ENCODE peak calls at places on chromosome 12, in four cellular contexts. K, P, Q and V are unnamed samples.
A peak's percentile ranks its signal among the peaks of the same experiment; 100 is the strongest.

GRCh38 chr12:1246637-1247036 is 255.6 kb downstream of the ERC1 start:
- DNase-seq in K (no peak), P (no peak), Q (no peak), V (no peak)

GRCh38 chr12:105418232-105418631 is 87.7 kb downstream of the C12orf75 start:
- DNase-seq in K (peak; percentile 66), Q (peak; percentile 89), P (no peak), V (no peak)

GRCh38 chr12:82124711-82125110 is 233.5 kb downstream of the CCDC59 start:
- DNase-seq in Q (no peak), K (no peak), P (no peak), V (no peak)

GRCh38 chr12:6672143-6672542 is 9.2 kb upstream of the ING4 start:
- DNase-seq in P (no peak), K (no peak), Q (no peak), V (no peak)

GRCh38 chr12:131318045-131318685 is 364.5 kb downstream of the ADGRD1 start:
- DNase-seq in Q (no peak), P (no peak), K (no peak), V (no peak)

GRCh38 chr12:59834659-59835474 is 239.0 kb downstream of the SLC16A7 start:
- DNase-seq in Q (peak; percentile 47), P (no peak), K (no peak), V (no peak)

GRCh38 chr12:58533652-58534051 is 386.7 kb downstream of the LRIG3 start:
- DNase-seq in P (no peak), K (no peak), Q (no peak), V (no peak)

GRCh38 chr12:118760623-118761022 is 220.7 kb upstream of the SRRM4 start:
- DNase-seq in Q (no peak), K (no peak), P (no peak), V (no peak)

GRCh38 chr12:90859591-90859990 is 95.4 kb downstream of the CCER1 start:
- DNase-seq in K (no peak), Q (no peak), P (no peak), V (no peak)

GRCh38 chr12:117045998-117046374 is 53.2 kb downstream of the TESC start:
- DNase-seq in P (no peak), Q (no peak), K (peak; percentile 86), V (peak; percentile 66)

GRCh38 chr12:54024581-54024980 is 3.7 kb upstream of the HOXC6 start:
- DNase-seq in Q (no peak), K (no peak), P (no peak), V (no peak)

GRCh38 chr12:32305163-32305562 is 94.2 kb upstream of the FGD4 start:
- DNase-seq in P (no peak), K (no peak), Q (peak; percentile 50), V (no peak)

GRCh38 chr12:612886-613285 is 50.4 kb downstream of the NINJ2 start:
- DNase-seq in Q (no peak), P (no peak), K (peak; percentile 35), V (no peak)

GRCh38 chr12:1930816-1931597 is 12.6 kb upstream of the CACNA2D4 start:
- DNase-seq in K (peak; percentile 36), P (no peak), Q (no peak), V (no peak)

GRCh38 chr12:107670999-107671643 is 14.5 kb upstream of the PWP1 start:
- DNase-seq in P (no peak), Q (peak; percentile 7), K (peak; percentile 94), V (peak; percentile 27)

GRCh38 chr12:76568130-76568529 is 8.6 kb upstream of the OSBPL8 start:
- DNase-seq in P (no peak), Q (no peak), K (no peak), V (no peak)

GRCh38 chr12:62268956-62269355 is 8.8 kb downstream of the USP15 start:
- DNase-seq in K (no peak), P (no peak), Q (peak; percentile 85), V (no peak)

GRCh38 chr12:6871052-6871957 is 1.8 kb downstream of the SPSB2 start:
- DNase-seq in P (no peak), K (peak; percentile 71), Q (no peak), V (peak; percentile 48)

GRCh38 chr12:40342010-40342409 is 117.2 kb downstream of the LRRK2 start:
- DNase-seq in P (no peak), Q (no peak), K (no peak), V (no peak)

GRCh38 chr12:112557954-112558630 is 139.3 kb downstream of the PTPN11 start:
- DNase-seq in K (no peak), Q (no peak), P (no peak), V (no peak)

GRCh38 chr12:129617849-129618248 is 286.0 kb downstream of the TMEM132D start:
- DNase-seq in P (no peak), K (no peak), Q (no peak), V (no peak)
- TF ChIP-seq CTCF in P (no peak), K (peak; percentile 61), Q (no peak), V (no peak)

GRCh38 chr12:48125985-48126384 is 6.8 kb downstream of the PFKM start:
- DNase-seq in Q (no peak), K (no peak), P (peak; percentile 67), V (no peak)

GRCh38 chr12:48131517-48131916 is 12.4 kb downstream of the PFKM start:
- DNase-seq in Q (no peak), P (no peak), K (no peak), V (no peak)

GRCh38 chr12:48123169-48123568 is 4.0 kb downstream of the PFKM start:
- DNase-seq in P (no peak), K (no peak), Q (no peak), V (no peak)

GRCh38 chr12:48128800-48129199 is 9.6 kb downstream of the PFKM start:
- DNase-seq in K (no peak), Q (peak; percentile 77), P (no peak), V (no peak)

GRCh38 chr12:48126953-48127630 is 7.9 kb downstream of the PFKM start:
- DNase-seq in K (no peak), Q (no peak), P (no peak), V (no peak)
- H3K36me3 ChIP-seq in K (peaks cover 65% of the 10 kb centered on the region), Q (peaks cover 18% of the 10 kb centered on the region), P (peaks cover 94% of the 10 kb centered on the region), V (peaks cover 72% of the 10 kb centered on the region)

DNA sequence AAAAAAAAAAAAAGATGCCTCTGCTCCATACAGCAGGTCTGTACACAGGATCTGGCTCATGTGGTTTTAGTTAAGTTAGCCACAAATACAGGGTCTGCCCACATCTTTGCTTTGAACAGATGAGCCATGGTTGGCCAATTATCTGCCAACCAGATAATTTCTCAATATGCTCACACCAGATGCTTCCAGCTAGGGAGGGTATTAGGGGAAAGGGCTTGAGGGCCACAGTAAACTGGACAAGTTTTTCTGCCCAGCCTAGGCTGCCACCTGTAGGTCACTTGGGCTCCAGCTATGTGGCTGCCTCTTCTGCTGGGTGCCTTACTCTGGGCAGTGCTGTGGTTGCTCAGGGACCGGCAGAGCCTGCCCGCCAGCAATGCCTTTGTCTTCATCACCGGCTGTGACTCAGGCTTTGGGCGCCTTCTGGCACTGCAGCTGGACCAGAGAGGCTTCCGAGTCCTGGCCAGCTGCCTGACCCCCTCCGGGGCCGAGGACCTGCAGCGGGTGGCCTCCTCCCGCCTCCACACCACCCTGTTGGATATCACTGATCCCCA is 776 bp downstream of the RDH5 start:
- DNase-seq in Q (peak; percentile 91), K (peak; percentile 89), P (peak; percentile 69), V (peak; percentile 64)
- H3K4me1 ChIP-seq in Q (peaks cover 32% of the 10 kb centered on the region), K (peaks cover 5% of the 10 kb centered on the region), P (peaks cover 86% of the 10 kb centered on the region), V (peaks cover 3% of the 10 kb centered on the region)

GRCh38 chr12:15152456-15152855 is 68.8 kb downstream of the RERG start:
- DNase-seq in Q (no peak), K (no peak), P (no peak), V (no peak)

GRCh38 chr12:15152864-15153263 is 68.4 kb downstream of the RERG start:
- DNase-seq in K (no peak), P (no peak), Q (peak; percentile 30), V (no peak)

GRCh38 chr12:15154108-15154507 is 67.1 kb downstream of the RERG start:
- DNase-seq in K (no peak), P (no peak), Q (no peak), V (peak; percentile 69)

GRCh38 chr12:15155271-15155670 is 65.9 kb downstream of the RERG start:
- DNase-seq in Q (no peak), P (no peak), K (no peak), V (peak; percentile 72)

DNA sequence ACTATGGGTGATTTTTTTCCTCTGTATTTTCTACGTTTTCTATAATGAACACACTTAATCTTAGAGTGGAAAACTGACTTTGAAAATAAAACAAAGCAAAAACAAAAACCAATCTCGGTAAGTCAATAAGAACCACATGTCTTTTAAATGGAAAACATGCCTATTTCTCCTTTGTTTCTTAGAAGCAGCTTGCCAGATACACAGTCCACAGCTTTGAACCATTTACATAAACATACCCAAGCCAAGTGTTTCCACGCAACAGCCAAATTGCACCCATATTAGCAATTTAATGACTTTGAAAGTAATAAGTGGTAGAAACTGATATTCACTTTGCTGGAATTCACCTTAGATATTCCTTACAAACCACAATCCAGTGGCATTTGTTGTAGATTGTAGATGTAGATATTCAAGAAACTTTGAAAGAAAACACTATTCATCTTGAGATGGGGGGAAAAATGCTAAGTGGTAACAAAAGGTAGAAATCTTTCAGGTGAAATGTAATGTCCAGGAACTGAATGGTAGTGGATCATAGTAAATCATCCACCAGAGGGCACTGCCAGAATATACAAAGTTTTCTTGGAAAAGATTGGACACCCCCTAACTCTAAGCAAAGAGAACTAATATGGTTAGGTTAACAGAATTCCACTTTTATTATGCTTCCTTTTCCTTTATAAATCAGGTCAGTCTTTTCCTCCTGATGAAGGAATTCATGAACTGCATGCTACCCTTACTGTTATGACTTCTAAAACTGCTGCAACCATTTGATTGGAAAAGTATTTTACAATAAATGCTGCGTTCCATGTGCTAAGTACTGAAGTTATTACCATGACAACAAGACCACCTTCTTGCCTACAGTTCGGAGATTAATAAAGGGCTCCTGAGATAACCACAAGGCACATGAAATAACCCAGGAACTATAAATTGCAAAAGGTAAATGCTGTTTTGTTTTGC is 69.8 kb downstream of the RERG start:
- DNase-seq in K (no peak), Q (no peak), P (no peak), V (peak; percentile 38)
- TF ChIP-seq CTCF in K (peak; percentile 91), Q (peak; percentile 31), P (peak; percentile 24), V (peak; percentile 75)

DNA sequence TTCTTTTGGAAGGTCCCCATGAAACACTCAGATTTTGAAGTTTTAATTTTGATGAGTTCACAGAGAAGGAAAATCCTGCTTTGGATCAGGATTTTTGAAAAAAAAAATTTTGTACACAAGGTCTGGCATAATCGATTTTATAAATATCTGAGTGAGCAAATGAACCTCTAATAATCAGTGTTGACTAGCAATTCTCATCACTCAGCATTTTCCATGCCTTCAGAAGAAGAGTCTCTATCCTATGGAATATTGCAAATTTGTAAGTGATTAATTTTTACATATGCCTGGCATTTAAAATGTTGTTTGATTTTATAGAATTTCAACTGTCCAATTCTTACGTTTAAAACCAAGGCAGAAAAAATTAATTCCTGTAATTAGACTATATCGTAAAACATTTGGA is 30.5 kb upstream of the REP15 start:
- DNase-seq in P (no peak), Q (no peak), K (no peak), V (no peak)
- H3K36me3 ChIP-seq in P (peaks cover 99% of the 10 kb centered on the region), Q (peaks cover 37% of the 10 kb centered on the region), K (peaks cover 80% of the 10 kb centered on the region), V (peaks cover 7% of the 10 kb centered on the region)

GRCh38 chr12:124947013-124947412 is 32.6 kb upstream of the UBC start:
- DNase-seq in P (no peak), K (no peak), Q (no peak), V (no peak)
- H3K4me1 ChIP-seq in P (peaks cover 13% of the 10 kb centered on the region), K (no peaks in the 10 kb centered on the region), Q (no peaks in the 10 kb centered on the region), V (no peaks in the 10 kb centered on the region)